ENCODE peak calls at places on chromosomes 1 and 21, in ten cellular contexts. Y, S, J, W, Z, V, O, A, C and N are unnamed samples.

GRCh38 chr1:92990828-92991227 is 29.6 kb upstream of the DIPK1A start:
- DNase-seq in Y (no peak), S (no peak), J (no peak), W (no peak), Z (no peak), V (no peak), O (peak), A (no peak), C (no peak), N (no peak)

GRCh38 chr1:111990026-111990877 is 784 bp upstream of the KCND3 start:
- DNase-seq in Y (peak), S (peak), J (no peak), W (no peak), Z (peak), V (no peak), O (peak), A (peak), C (no peak), N (no peak)

GRCh38 chr1:154019280-154019679 is 28.7 kb downstream of the RPS27 start:
- DNase-seq in Y (no peak), S (no peak), J (no peak), W (no peak), Z (no peak), V (no peak), O (no peak), A (no peak), C (no peak), N (no peak)

GRCh38 chr1:212440419-212440818 is 7.7 kb downstream of the NENF start:
- DNase-seq in Y (no peak), S (no peak), J (no peak), W (no peak), Z (no peak), V (no peak), O (no peak), A (no peak), C (no peak), N (no peak)

GRCh38 chr1:162728597-162728996 is 61.9 kb upstream of the HSD17B7 start:
- DNase-seq in Y (no peak), S (no peak), J (no peak), W (no peak), Z (no peak), V (no peak), O (no peak), A (no peak), C (no peak), N (no peak)

GRCh38 chr1:201348211-201348566 is 29.3 kb downstream of the TNNT2 start:
- DNase-seq in Y (no peak), S (peak), J (peak), W (peak), Z (peak), V (peak), O (peak), A (peak), C (peak), N (peak)

GRCh38 chr21:38793926-38794713 is 11.6 kb upstream of the ETS2 start:
- DNase-seq in Y (no peak), S (no peak), J (no peak), W (no peak), Z (no peak), V (no peak), O (peak), A (no peak), C (no peak), N (no peak)

GRCh38 chr1:106564192-106564591 is 492.3 kb upstream of the PRMT6 start:
- DNase-seq in Y (no peak), S (no peak), J (no peak), W (no peak), Z (no peak), V (no peak), O (no peak), A (no peak), C (no peak), N (no peak)

GRCh38 chr1:235073968-235074334 is 54.7 kb downstream of the TOMM20 start:
- DNase-seq in Y (no peak), S (no peak), J (no peak), W (no peak), Z (peak), V (no peak), O (peak), A (peak), C (no peak), N (no peak)

GRCh38 chr1:156378557-156378956 is 9.5 kb downstream of the RHBG start:
- DNase-seq in Y (no peak), S (no peak), J (no peak), W (no peak), Z (no peak), V (no peak), O (no peak), A (no peak), C (no peak), N (no peak)

GRCh38 chr1:205455581-205456382 is at the start of gene BLACAT1:
- DNase-seq in Y (no peak), S (no peak), J (no peak), W (no peak), Z (no peak), V (no peak), O (no peak), A (no peak), C (no peak), N (no peak)

GRCh38 chr1:80675469-80675868 is 1125.3 kb upstream of the ADGRL2 start:
- DNase-seq in Y (no peak), S (peak), J (no peak), W (no peak), Z (no peak), V (peak), O (no peak), A (no peak), C (no peak), N (no peak)

GRCh38 chr1:8524637-8525157 is 206.8 kb downstream of the SLC45A1 start:
- DNase-seq in Y (no peak), S (no peak), J (no peak), W (no peak), Z (no peak), V (no peak), O (no peak), A (no peak), C (no peak), N (no peak)

GRCh38 chr1:226677121-226678020 is 61.7 kb downstream of the ITPKB start:
- DNase-seq in Y (peak), S (peak), J (peak), W (peak), Z (peak), V (peak), O (no peak), A (peak), C (peak), N (no peak)